ENCODE peak calls at places on chromosome 3, in eight cellular contexts. X is psoas muscle; Z is mucosa of gallbladder; K is stimulated activated CD8-positive, alpha-beta memory T cell treated with anti-CD3 and anti-CD28 coated beads, Interleukin-15, amount 100 ng/mL, for 48 hours; V is LoVo; L is RPMI7951; B is naive thymus-derived CD8-positive, alpha-beta T cell; G is caudate nucleus. M is an unnamed sample.

GRCh38 chr3:30810617-30811016 is 83.8 kb downstream of the GADL1 start:
- DNase-seq in K (no peak), L (no peak), G (peak), B (no peak), Z (no peak), X (no peak), V (no peak), M (no peak)

GRCh38 chr3:12175844-12176453 is 17.2 kb upstream of the TIMP4 start:
- DNase-seq in K (no peak), G (peak), V (peak), Z (peak), B (peak), X (peak), L (peak), M (no peak)

GRCh38 chr3:125189378-125190165 is 23.0 kb downstream of the SLC12A8 start:
- DNase-seq in L (no peak), B (no peak), Z (no peak), X (no peak), V (no peak), G (no peak), K (no peak), M (no peak)

GRCh38 chr3:29486087-29486486 is 205.2 kb downstream of the RBMS3 start:
- DNase-seq in X (no peak), G (no peak), Z (no peak), B (no peak), K (no peak), L (no peak), V (no peak), M (no peak)

GRCh38 chr3:52524258-52524751 is 9.4 kb downstream of the NT5DC2 start:
- DNase-seq in L (no peak), G (no peak), Z (no peak), X (peak), B (no peak), V (no peak), K (no peak), M (no peak)

GRCh38 chr3:86988235-86988634 is 2.7 kb downstream of the VGLL3 start:
- DNase-seq in X (no peak), Z (no peak), V (no peak), B (no peak), K (no peak), G (no peak), L (no peak), M (no peak)

GRCh38 chr3:149512073-149512782 is 37.7 kb downstream of the TM4SF4 start:
- DNase-seq in Z (peak), G (peak), L (peak), B (no peak), X (peak), K (no peak), V (peak), M (peak)

GRCh38 chr3:173584834-173585831 is 187.6 kb downstream of the NLGN1 start:
- DNase-seq in X (no peak), Z (peak), L (no peak), G (peak), B (no peak), V (no peak), K (no peak), M (peak)

GRCh38 chr3:80395023-80395422 is 627.2 kb upstream of the ROBO1 start:
- DNase-seq in V (no peak), K (no peak), B (no peak), G (no peak), X (no peak), Z (no peak), L (no peak), M (no peak)

GRCh38 chr3:196138927-196139680 is 57.2 kb upstream of the TFRC start:
- DNase-seq in Z (no peak), V (no peak), X (no peak), K (no peak), B (no peak), L (no peak), G (no peak), M (no peak)

GRCh38 chr3:51982352-51982837 is 940 bp upstream of the ACY1 start:
- DNase-seq in Z (peak), K (no peak), G (no peak), X (no peak), V (peak), L (no peak), B (no peak), M (no peak)

GRCh38 chr3:195908439-195909293 is at the start of gene TNK2:
- DNase-seq in V (no peak), X (peak), K (peak), G (no peak), B (peak), L (no peak), Z (no peak), M (no peak)

GRCh38 chr3:30294241-30294667 is 312.1 kb upstream of the TGFBR2 start:
- DNase-seq in G (no peak), L (no peak), K (no peak), X (peak), Z (no peak), B (no peak), V (no peak), M (no peak)

GRCh38 chr3:125051715-125052581 is 3.8 kb downstream of the HEG1 start:
- DNase-seq in G (no peak), Z (peak), K (peak), B (peak), L (peak), X (peak), V (no peak), M (peak)

GRCh38 chr3:155664922-155665695 is 79.8 kb downstream of the PLCH1 start:
- DNase-seq in K (no peak), X (peak), B (no peak), L (peak), Z (peak), G (no peak), V (peak), M (no peak)

GRCh38 chr3:89098964-89099585 is 8.3 kb upstream of the EPHA3 start:
- DNase-seq in X (no peak), K (no peak), L (peak), V (peak), Z (no peak), G (peak), B (peak), M (peak)

GRCh38 chr3:39184081-39184967 is 8.1 kb downstream of the XIRP1 start:
- DNase-seq in V (no peak), G (no peak), K (no peak), Z (no peak), L (no peak), X (peak), B (no peak), M (no peak)

GRCh38 chr3:105613120-105613519 is 246.4 kb downstream of the ALCAM start:
- DNase-seq in V (no peak), L (no peak), B (no peak), K (no peak), G (no peak), Z (no peak), X (no peak), M (no peak)

GRCh38 chr3:195246608-195247007 is 24.4 kb downstream of the XXYLT1 start:
- DNase-seq in V (no peak), G (no peak), Z (no peak), B (no peak), X (no peak), L (no peak), K (no peak), M (peak)

GRCh38 chr3:125668804-125669203 is 73.5 kb upstream of the OSBPL11 start:
- DNase-seq in G (no peak), X (no peak), K (no peak), V (no peak), L (no peak), Z (no peak), B (no peak), M (no peak)

GRCh38 chr3:23873941-23874340 is 42.8 kb downstream of the NKIRAS1 start:
- DNase-seq in K (no peak), X (peak), B (no peak), V (no peak), Z (no peak), G (no peak), L (no peak), M (no peak)

GRCh38 chr3:197399486-197399885 is 101.1 kb upstream of the DLG1 start:
- DNase-seq in G (no peak), K (no peak), V (no peak), B (no peak), X (no peak), L (no peak), Z (no peak), M (no peak)

GRCh38 chr3:102514241-102514640 is 79.4 kb downstream of the ZPLD1 start:
- DNase-seq in K (no peak), X (no peak), L (no peak), Z (no peak), V (no peak), B (no peak), G (no peak), M (peak)

GRCh38 chr3:56858331-56858730 is 56.6 kb upstream of the ARHGEF3 start:
- DNase-seq in X (no peak), G (no peak), B (no peak), V (no peak), Z (no peak), L (no peak), K (no peak), M (no peak)

GRCh38 chr3:10757021-10757820 is 58.8 kb upstream of the SLC6A11 start:
- DNase-seq in L (peak), G (no peak), K (peak), B (no peak), V (no peak), Z (no peak), X (no peak), M (no peak)

GRCh38 chr3:65344444-65344843 is 656.6 kb upstream of the ADAMTS9 start:
- DNase-seq in B (no peak), X (no peak), G (no peak), Z (no peak), K (no peak), V (no peak), L (no peak), M (no peak)

GRCh38 chr3:150666167-150666566 is 37.6 kb downstream of the ERICH6 start:
- DNase-seq in K (no peak), L (no peak), G (no peak), V (no peak), B (no peak), Z (no peak), X (no peak), M (no peak)

GRCh38 chr3:125186261-125186770 is 26.2 kb downstream of the SLC12A8 start:
- DNase-seq in G (peak), Z (no peak), X (no peak), K (no peak), L (no peak), V (no peak), B (peak), M (peak)

GRCh38 chr3:139982404-139982803 is 47.4 kb downstream of the CLSTN2 start:
- DNase-seq in X (no peak), G (no peak), Z (no peak), V (no peak), K (no peak), L (peak), B (no peak), M (no peak)

GRCh38 chr3:118932822-118933558 is 101.7 kb downstream of the IGSF11 start:
- DNase-seq in L (no peak), Z (no peak), K (no peak), G (peak), B (no peak), V (no peak), X (peak), M (no peak)

GRCh38 chr3:123150449-123150954 is 51.2 kb upstream of the SEC22A start:
- DNase-seq in V (no peak), K (no peak), B (no peak), G (no peak), X (no peak), Z (no peak), L (no peak), M (no peak)

GRCh38 chr3:112979244-112979832 is 4.4 kb upstream of the CD200R1 start:
- DNase-seq in V (peak), B (peak), L (peak), K (no peak), G (no peak), Z (no peak), X (no peak), M (no peak)

GRCh38 chr3:149330609-149331008 is 2.8 kb downstream of the TM4SF18 start:
- DNase-seq in B (no peak), Z (peak), V (peak), X (no peak), L (peak), K (no peak), G (no peak), M (no peak)

GRCh38 chr3:126100688-126101301 is 16.9 kb upstream of the SLC41A3 start:
- DNase-seq in K (no peak), B (no peak), X (peak), L (peak), V (no peak), Z (no peak), G (no peak), M (no peak)